ENCODE peak calls at places on chromosomes 6 and 20, in nine cellular contexts. Q, U, A, M, E, I, Z, S and O are unnamed samples.

GRCh38 chr20:48574383-48574782 is 253.4 kb downstream of the PREX1 start:
- DNase-seq in I (no peak), Z (no peak), U (no peak), M (no peak), Q (no peak), A (no peak), S (no peak), E (no peak), O (no peak)

GRCh38 chr20:15045246-15045645 is 707.8 kb upstream of the FLRT3 start:
- DNase-seq in U (no peak), M (no peak), Z (no peak), S (peak), A (no peak), I (peak), Q (peak), E (peak), O (no peak)

GRCh38 chr6:125834347-125834746 is 43.6 kb downstream of the NCOA7 start:
- DNase-seq in I (no peak), E (peak), A (no peak), S (no peak), Q (peak), Z (no peak), U (no peak), M (no peak), O (no peak)

GRCh38 chr6:41055149-41055548 is 2.1 kb downstream of the APOBEC2 start:
- DNase-seq in M (no peak), Q (no peak), S (no peak), I (no peak), E (no peak), Z (peak), U (no peak), A (no peak), O (no peak)

GRCh38 chr6:146914563-146915483 is 289.4 kb upstream of the STXBP5 start:
- DNase-seq in Z (no peak), E (peak), I (peak), U (no peak), M (no peak), A (no peak), S (peak), Q (peak), O (no peak)

GRCh38 chr20:61284752-61285151 is 32.7 kb downstream of the CDH4 start:
- DNase-seq in A (no peak), Z (no peak), Q (no peak), M (no peak), I (no peak), S (no peak), U (no peak), E (no peak), O (no peak)

GRCh38 chr6:126947070-126947469 is 171.4 kb upstream of the RSPO3 start:
- DNase-seq in S (no peak), A (no peak), M (peak), I (no peak), Z (no peak), U (no peak), Q (no peak), E (peak), O (no peak)

GRCh38 chr6:3288711-3289663 is 30.2 kb downstream of the PSMG4 start:
- DNase-seq in S (no peak), Z (no peak), Q (no peak), M (no peak), E (no peak), I (no peak), U (no peak), A (peak), O (no peak)

GRCh38 chr6:46888578-46888977 is 33.2 kb downstream of the ADGRF5 start:
- DNase-seq in Q (no peak), S (no peak), I (no peak), Z (no peak), A (no peak), U (no peak), E (no peak), M (no peak), O (no peak)

GRCh38 chr6:41302638-41303037 is 16.2 kb upstream of the TREM1 start:
- DNase-seq in Z (no peak), Q (no peak), M (peak), A (no peak), U (no peak), S (no peak), I (no peak), E (no peak), O (no peak)